ENCODE peak calls at places on chromosomes 5 and 9, in four cellular contexts. Q, T, W and Z are unnamed samples.

GRCh38 chr5:78568212-78568611 is 80.4 kb downstream of the LHFPL2 start:
- DNase-seq in T (no peak), W (peak; percentile 59), Q (no peak), Z (no peak)

GRCh38 chr9:136902259-136902821 is 16.0 kb downstream of the TRAF2 start:
- DNase-seq in Q (peak; percentile 47), T (peak; percentile 97), W (no peak), Z (peak; percentile 19)

GRCh38 chr5:17217421-17218352 is at the start of gene BASP1:
- DNase-seq in W (peak; percentile 83), Q (no peak), T (peak; percentile 60), Z (no peak)

GRCh38 chr5:61702784-61703183 is 370.7 kb downstream of the ZSWIM6 start:
- DNase-seq in T (no peak), Q (no peak), W (no peak), Z (no peak)

GRCh38 chr9:137213160-137214060 is 7.9 kb downstream of the NDOR1 start:
- DNase-seq in W (no peak), T (no peak), Q (no peak), Z (no peak)

GRCh38 chr5:96807099-96807654 is 568 bp downstream of the ERAP1 start:
- DNase-seq in W (peak; percentile 72), T (peak; percentile 75), Q (no peak), Z (peak; percentile 10)

GRCh38 chr9:98191615-98192502 is 578 bp downstream of the CORO2A start:
- DNase-seq in Q (no peak), W (peak; percentile 10), T (no peak), Z (no peak)

GRCh38 chr9:132888151-132888550 is 9.5 kb downstream of the SPACA9 start:
- DNase-seq in T (no peak), W (no peak), Q (no peak), Z (no peak)

GRCh38 chr5:9431496-9432258 is 114.2 kb downstream of the SEMA5A start:
- DNase-seq in T (no peak), Q (no peak), W (no peak), Z (no peak)

GRCh38 chr9:26856413-26857032 is 36.1 kb downstream of the CAAP1 start:
- DNase-seq in T (peak; percentile 21), Q (no peak), W (no peak), Z (no peak)

GRCh38 chr9:17852108-17852507 is 273.2 kb downstream of the SH3GL2 start:
- DNase-seq in Q (no peak), T (no peak), W (no peak), Z (no peak)
- H3K27ac ChIP-seq in Q (no peak overlapping the region), T (no peak overlapping the region), W (no peak overlapping the region), Z (no peak overlapping the region)

DNA sequence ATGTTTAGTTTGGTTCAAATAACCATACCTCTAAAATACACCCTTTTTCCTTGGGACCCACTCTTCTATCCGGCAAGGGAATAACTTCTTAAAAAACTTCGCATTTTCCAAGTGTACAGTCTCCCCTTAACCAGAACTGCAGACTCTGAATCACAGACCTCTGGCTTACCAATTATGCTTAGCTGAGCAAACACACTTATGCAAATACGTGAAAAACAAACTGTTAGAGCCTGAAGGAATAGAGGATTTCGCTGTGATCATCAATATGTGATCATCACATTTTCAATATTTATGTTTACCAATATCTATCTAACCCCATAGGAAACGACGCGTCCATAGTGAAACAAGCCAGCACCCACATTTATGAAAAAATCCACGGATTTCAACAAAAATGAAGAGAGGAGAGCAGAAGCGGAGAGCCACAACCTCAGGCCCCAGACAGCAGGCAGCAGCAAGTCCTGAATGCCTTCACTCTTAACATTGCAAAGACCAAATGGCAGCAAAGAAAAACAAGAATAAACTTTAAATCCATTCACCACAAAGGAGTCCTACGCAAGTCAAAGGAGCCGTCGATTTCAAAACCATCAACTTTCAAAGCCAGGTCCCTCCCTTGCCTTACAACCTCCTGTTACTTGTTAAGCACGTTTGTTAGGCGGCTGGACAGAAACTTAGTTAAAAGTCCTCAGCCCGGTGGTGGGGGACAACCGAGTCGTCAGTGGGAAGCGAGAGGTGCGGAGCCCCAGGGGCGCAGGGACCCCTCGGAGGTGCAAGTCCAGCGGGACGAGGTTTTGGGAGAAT is 1.1 kb downstream of the LPAR1 start:
- DNase-seq in T (no peak), W (no peak), Q (no peak), Z (no peak)
- H3K4me3 ChIP-seq in T (peak overlapping the region; percentile 70), W (peak overlapping the region; percentile 86), Q (peak overlapping the region; percentile 71), Z (peak overlapping the region; percentile 89)

DNA sequence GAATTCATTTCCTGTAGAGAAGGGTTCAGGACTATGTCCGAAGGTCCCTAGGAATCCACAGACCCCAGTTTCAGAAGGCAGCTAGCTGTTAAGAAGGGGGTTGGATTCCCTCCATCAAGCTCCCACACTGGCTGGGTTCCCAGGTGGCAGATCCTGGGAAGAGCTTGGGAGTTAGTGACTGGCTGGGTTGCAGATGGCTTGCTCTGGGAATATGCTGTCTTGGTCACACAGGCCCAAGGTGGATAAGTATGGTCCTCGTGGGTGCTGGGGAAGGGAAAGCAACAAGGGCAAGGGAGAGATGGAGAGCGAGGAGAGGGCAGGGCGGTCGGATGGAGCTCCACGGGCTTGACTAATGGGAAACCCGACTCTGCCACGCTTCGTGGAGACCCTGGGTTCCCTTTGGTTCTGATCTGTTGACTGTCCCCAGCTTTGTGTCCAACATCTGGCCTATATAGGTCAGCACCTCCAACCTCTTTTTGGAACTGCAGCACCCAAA is 17.4 kb downstream of the SH3PXD2B start:
- DNase-seq in T (no peak), W (no peak), Q (no peak), Z (no peak)
- TF ChIP-seq CTCF in T (no peak), W (no peak), Q (no peak), Z (no peak)

GRCh38 chr5:65544473-65544872 is 18.5 kb downstream of the CENPK start:
- DNase-seq in Q (no peak), W (no peak), T (no peak), Z (no peak)
- H3K27ac ChIP-seq in Q (no peak overlapping the region), W (no peak overlapping the region), T (no peak overlapping the region), Z (no peak overlapping the region)